ENCODE peak calls at places on chromosomes 2 and 18, in seven cellular contexts. One of them, this sample, is unnamed.

GRCh38 chr2:79453918-79454317 is 58.9 kb upstream of the CTNNA2 start:
- DNase-seq in DND-41: no peak
- DNase-seq in activated B cell treated with CpG ODN at 0.5 μM for 24 hours: no peak
- DNase-seq in epithelial cell of esophagus: peak
- DNase-seq in GM12865: no peak
- DNase-seq in cardiac fibroblast: peak
- DNase-seq in choroid plexus epithelial cell: peak
- DNase-seq in this sample: no peak

GRCh38 chr2:98869868-98870267 is 66.2 kb downstream of the CRACDL start:
- DNase-seq in DND-41: no peak
- DNase-seq in activated B cell treated with CpG ODN at 0.5 μM for 24 hours: no peak
- DNase-seq in epithelial cell of esophagus: peak
- DNase-seq in GM12865: no peak
- DNase-seq in cardiac fibroblast: no peak
- DNase-seq in choroid plexus epithelial cell: no peak
- DNase-seq in this sample: no peak

GRCh38 chr2:160411167-160411566 is 82.4 kb downstream of the RBMS1 start:
- DNase-seq in DND-41: peak
- DNase-seq in activated B cell treated with CpG ODN at 0.5 μM for 24 hours: no peak
- DNase-seq in epithelial cell of esophagus: peak
- DNase-seq in GM12865: peak
- DNase-seq in cardiac fibroblast: peak
- DNase-seq in choroid plexus epithelial cell: no peak
- DNase-seq in this sample: peak

GRCh38 chr18:48992791-48993555 is 42.2 kb upstream of the SMAD7 start:
- DNase-seq in DND-41: no peak
- DNase-seq in activated B cell treated with CpG ODN at 0.5 μM for 24 hours: peak
- DNase-seq in epithelial cell of esophagus: no peak
- DNase-seq in GM12865: peak
- DNase-seq in cardiac fibroblast: no peak
- DNase-seq in choroid plexus epithelial cell: no peak
- DNase-seq in this sample: no peak

GRCh38 chr2:71716697-71717624 is 263.6 kb downstream of the DYSF start:
- DNase-seq in DND-41: no peak
- DNase-seq in activated B cell treated with CpG ODN at 0.5 μM for 24 hours: no peak
- DNase-seq in epithelial cell of esophagus: peak
- DNase-seq in GM12865: no peak
- DNase-seq in cardiac fibroblast: peak
- DNase-seq in choroid plexus epithelial cell: peak
- DNase-seq in this sample: peak

GRCh38 chr18:31065036-31065773 is 22.7 kb upstream of the DSC3 start:
- DNase-seq in DND-41: no peak
- DNase-seq in activated B cell treated with CpG ODN at 0.5 μM for 24 hours: no peak
- DNase-seq in epithelial cell of esophagus: peak
- DNase-seq in GM12865: peak
- DNase-seq in cardiac fibroblast: no peak
- DNase-seq in choroid plexus epithelial cell: no peak
- DNase-seq in this sample: no peak

GRCh38 chr18:51135361-51135760 is 62.1 kb downstream of the MEX3C start:
- DNase-seq in DND-41: no peak
- DNase-seq in activated B cell treated with CpG ODN at 0.5 μM for 24 hours: no peak
- DNase-seq in epithelial cell of esophagus: peak
- DNase-seq in GM12865: no peak
- DNase-seq in cardiac fibroblast: peak
- DNase-seq in choroid plexus epithelial cell: peak
- DNase-seq in this sample: peak

GRCh38 chr2:224611938-224612337 is 26.8 kb upstream of the CUL3 start:
- DNase-seq in DND-41: no peak
- DNase-seq in activated B cell treated with CpG ODN at 0.5 μM for 24 hours: no peak
- DNase-seq in epithelial cell of esophagus: no peak
- DNase-seq in GM12865: peak
- DNase-seq in cardiac fibroblast: no peak
- DNase-seq in choroid plexus epithelial cell: no peak
- DNase-seq in this sample: no peak

GRCh38 chr2:109438773-109439191 is 175.0 kb downstream of the SEPTIN10 start:
- DNase-seq in DND-41: no peak
- DNase-seq in activated B cell treated with CpG ODN at 0.5 μM for 24 hours: no peak
- DNase-seq in epithelial cell of esophagus: peak
- DNase-seq in GM12865: no peak
- DNase-seq in cardiac fibroblast: peak
- DNase-seq in choroid plexus epithelial cell: peak
- DNase-seq in this sample: peak

GRCh38 chr2:457792-458430 is 170.0 kb upstream of the ALKAL2 start:
- DNase-seq in DND-41: no peak
- DNase-seq in activated B cell treated with CpG ODN at 0.5 μM for 24 hours: no peak
- DNase-seq in epithelial cell of esophagus: no peak
- DNase-seq in GM12865: no peak
- DNase-seq in cardiac fibroblast: no peak
- DNase-seq in choroid plexus epithelial cell: no peak
- DNase-seq in this sample: no peak

GRCh38 chr2:217069263-217070042 is 209.6 kb upstream of the TNP1 start:
- DNase-seq in DND-41: no peak
- DNase-seq in activated B cell treated with CpG ODN at 0.5 μM for 24 hours: no peak
- DNase-seq in epithelial cell of esophagus: peak
- DNase-seq in GM12865: no peak
- DNase-seq in cardiac fibroblast: no peak
- DNase-seq in choroid plexus epithelial cell: no peak
- DNase-seq in this sample: no peak

GRCh38 chr2:159265171-159265576 is 21.3 kb downstream of the WDSUB1 start:
- DNase-seq in DND-41: no peak
- DNase-seq in activated B cell treated with CpG ODN at 0.5 μM for 24 hours: no peak
- DNase-seq in epithelial cell of esophagus: peak
- DNase-seq in GM12865: no peak
- DNase-seq in cardiac fibroblast: peak
- DNase-seq in choroid plexus epithelial cell: peak
- DNase-seq in this sample: peak

GRCh38 chr2:193778293-193778692 is 1583.6 kb upstream of the TMEFF2 start:
- DNase-seq in DND-41: no peak
- DNase-seq in activated B cell treated with CpG ODN at 0.5 μM for 24 hours: no peak
- DNase-seq in epithelial cell of esophagus: no peak
- DNase-seq in GM12865: no peak
- DNase-seq in cardiac fibroblast: no peak
- DNase-seq in choroid plexus epithelial cell: no peak
- DNase-seq in this sample: no peak

DNA sequence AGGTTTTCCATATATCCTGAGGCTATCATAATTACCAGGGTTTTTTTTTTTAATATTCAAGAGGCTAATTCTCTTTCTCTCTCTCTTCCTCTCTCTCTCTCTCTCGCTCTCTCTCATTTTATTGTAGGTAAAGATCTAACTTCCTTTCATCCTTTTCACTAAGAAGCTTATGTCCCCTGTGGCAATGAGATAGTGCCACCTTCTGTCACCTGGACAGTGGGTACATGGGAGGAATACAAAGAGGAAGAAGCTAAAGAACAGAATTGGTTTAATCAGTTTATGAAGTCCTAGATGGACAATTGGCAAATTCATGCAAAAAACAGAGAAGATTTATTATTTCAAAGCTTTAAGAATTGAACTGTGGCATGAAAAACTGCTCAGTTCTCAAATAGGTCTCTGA is 1582.3 kb upstream of the TMEFF2 start:
- DNase-seq in DND-41: no peak
- DNase-seq in activated B cell treated with CpG ODN at 0.5 μM for 24 hours: no peak
- DNase-seq in epithelial cell of esophagus: no peak
- DNase-seq in GM12865: no peak
- DNase-seq in cardiac fibroblast: no peak
- DNase-seq in choroid plexus epithelial cell: no peak
- DNase-seq in this sample: no peak
- TF ChIP-seq CTCF in DND-41: peak
- TF ChIP-seq CTCF in activated B cell treated with CpG ODN at 0.5 μM for 24 hours: no peak
- TF ChIP-seq CTCF in epithelial cell of esophagus: no peak
- TF ChIP-seq CTCF in GM12865: no peak
- TF ChIP-seq CTCF in cardiac fibroblast: no peak
- TF ChIP-seq CTCF in choroid plexus epithelial cell: no peak
- TF ChIP-seq CTCF in this sample: no peak

DNA sequence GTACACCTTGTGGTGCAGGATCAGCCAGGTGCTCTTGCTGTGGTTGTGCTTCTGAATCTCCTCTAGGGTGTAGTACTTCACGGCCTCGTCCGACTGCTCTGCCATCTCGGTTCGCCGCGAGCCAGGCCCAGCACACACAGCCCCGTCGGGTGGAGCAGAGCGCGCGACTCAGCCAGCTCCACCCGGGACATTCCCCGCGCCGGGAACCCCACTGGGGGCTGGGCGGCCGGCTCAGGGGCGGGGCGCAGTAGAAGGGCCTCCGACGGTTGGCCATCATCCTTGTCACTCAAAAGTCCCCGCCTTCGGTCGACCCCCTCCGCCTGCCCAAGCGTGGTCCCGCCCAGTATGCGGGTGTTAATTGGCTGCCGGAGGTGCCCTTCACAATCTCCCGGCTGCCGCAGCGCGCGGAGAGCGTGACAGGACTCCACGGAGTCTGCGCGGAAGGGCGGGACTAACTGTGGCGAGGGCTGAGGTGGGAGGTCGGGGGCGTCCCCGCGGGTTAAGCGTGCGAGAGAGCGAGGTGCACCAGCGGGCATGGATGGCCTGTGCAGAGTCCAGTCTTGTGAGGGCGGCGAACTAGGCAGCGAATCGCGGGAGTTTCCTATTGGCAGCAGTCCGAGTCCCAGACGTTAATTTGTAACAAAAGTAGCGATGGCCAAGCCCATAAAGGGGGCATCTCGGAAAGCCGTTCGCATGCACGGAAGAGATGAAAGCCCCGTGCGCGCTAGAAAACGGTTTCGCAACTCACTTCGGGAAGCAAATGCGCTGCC is at the start of gene CYB5A:
- DNase-seq in DND-41: peak
- DNase-seq in activated B cell treated with CpG ODN at 0.5 μM for 24 hours: peak
- DNase-seq in epithelial cell of esophagus: peak
- DNase-seq in GM12865: peak
- DNase-seq in cardiac fibroblast: peak
- DNase-seq in choroid plexus epithelial cell: peak
- DNase-seq in this sample: peak
- TF ChIP-seq CTCF in DND-41: peak
- TF ChIP-seq CTCF in activated B cell treated with CpG ODN at 0.5 μM for 24 hours: no peak
- TF ChIP-seq CTCF in epithelial cell of esophagus: no peak
- TF ChIP-seq CTCF in GM12865: no peak
- TF ChIP-seq CTCF in cardiac fibroblast: no peak
- TF ChIP-seq CTCF in choroid plexus epithelial cell: peak
- TF ChIP-seq CTCF in this sample: peak

GRCh38 chr2:44297431-44297830 is 22.2 kb downstream of the SLC3A1 start:
- DNase-seq in DND-41: no peak
- DNase-seq in activated B cell treated with CpG ODN at 0.5 μM for 24 hours: no peak
- DNase-seq in epithelial cell of esophagus: no peak
- DNase-seq in GM12865: no peak
- DNase-seq in cardiac fibroblast: no peak
- DNase-seq in choroid plexus epithelial cell: no peak
- DNase-seq in this sample: no peak

GRCh38 chr2:44291281-44292248 is 16.3 kb downstream of the SLC3A1 start:
- DNase-seq in DND-41: peak
- DNase-seq in activated B cell treated with CpG ODN at 0.5 μM for 24 hours: no peak
- DNase-seq in epithelial cell of esophagus: peak
- DNase-seq in GM12865: peak
- DNase-seq in cardiac fibroblast: peak
- DNase-seq in choroid plexus epithelial cell: peak
- DNase-seq in this sample: peak

GRCh38 chr2:44296653-44297052 is 21.4 kb downstream of the SLC3A1 start:
- DNase-seq in DND-41: no peak
- DNase-seq in activated B cell treated with CpG ODN at 0.5 μM for 24 hours: no peak
- DNase-seq in epithelial cell of esophagus: no peak
- DNase-seq in GM12865: no peak
- DNase-seq in cardiac fibroblast: no peak
- DNase-seq in choroid plexus epithelial cell: no peak
- DNase-seq in this sample: no peak

GRCh38 chr2:44295113-44295512 is 19.8 kb downstream of the SLC3A1 start:
- DNase-seq in DND-41: no peak
- DNase-seq in activated B cell treated with CpG ODN at 0.5 μM for 24 hours: no peak
- DNase-seq in epithelial cell of esophagus: no peak
- DNase-seq in GM12865: no peak
- DNase-seq in cardiac fibroblast: no peak
- DNase-seq in choroid plexus epithelial cell: no peak
- DNase-seq in this sample: no peak

GRCh38 chr2:44295636-44296359 is 20.5 kb downstream of the SLC3A1 start:
- DNase-seq in DND-41: peak
- DNase-seq in activated B cell treated with CpG ODN at 0.5 μM for 24 hours: no peak
- DNase-seq in epithelial cell of esophagus: no peak
- DNase-seq in GM12865: peak
- DNase-seq in cardiac fibroblast: no peak
- DNase-seq in choroid plexus epithelial cell: no peak
- DNase-seq in this sample: no peak
- TF ChIP-seq CTCF in DND-41: peak
- TF ChIP-seq CTCF in activated B cell treated with CpG ODN at 0.5 μM for 24 hours: no peak
- TF ChIP-seq CTCF in epithelial cell of esophagus: no peak
- TF ChIP-seq CTCF in GM12865: peak
- TF ChIP-seq CTCF in cardiac fibroblast: peak
- TF ChIP-seq CTCF in choroid plexus epithelial cell: peak
- TF ChIP-seq CTCF in this sample: peak

DNA sequence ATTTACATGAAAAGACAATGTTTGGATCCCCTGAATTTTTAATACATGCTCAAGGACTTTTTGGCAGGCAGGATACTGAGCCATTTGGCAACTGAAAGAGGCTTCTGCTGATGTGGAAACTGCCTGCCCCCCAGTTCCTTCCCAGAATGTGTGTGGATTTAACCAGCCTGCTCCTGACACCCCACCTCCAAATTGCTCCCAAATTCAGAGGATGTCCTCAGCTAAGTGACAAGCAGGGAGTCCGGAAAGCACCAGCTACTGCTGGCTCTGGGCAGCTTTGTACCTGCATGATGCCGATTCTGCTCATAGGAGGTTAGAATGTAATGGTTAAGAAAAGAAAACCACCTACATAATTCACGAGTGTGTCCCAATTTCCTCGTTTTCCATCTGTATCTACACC is 197.5 kb downstream of the CDH20 start:
- DNase-seq in DND-41: no peak
- DNase-seq in activated B cell treated with CpG ODN at 0.5 μM for 24 hours: no peak
- DNase-seq in epithelial cell of esophagus: no peak
- DNase-seq in GM12865: no peak
- DNase-seq in cardiac fibroblast: no peak
- DNase-seq in choroid plexus epithelial cell: no peak
- DNase-seq in this sample: no peak
- TF ChIP-seq CTCF in DND-41: no peak
- TF ChIP-seq CTCF in activated B cell treated with CpG ODN at 0.5 μM for 24 hours: no peak
- TF ChIP-seq CTCF in epithelial cell of esophagus: no peak
- TF ChIP-seq CTCF in GM12865: no peak
- TF ChIP-seq CTCF in cardiac fibroblast: no peak
- TF ChIP-seq CTCF in choroid plexus epithelial cell: no peak
- TF ChIP-seq CTCF in this sample: no peak